ENCODE peak calls at places on chromosomes 11 and 22, in seven cellular contexts. Q, F, G, P, N, T and Z are unnamed samples.

GRCh38 chr11:117385471-117385870 is 57.8 kb downstream of the CEP164 start:
- DNase-seq in F (no peak), Q (no peak), T (no peak), P (no peak), G (no peak), N (no peak), Z (no peak)

GRCh38 chr22:49550766-49551362 is 276.8 kb downstream of the BRD1 start:
- DNase-seq in Q (no peak), F (no peak), N (no peak), G (no peak), T (no peak), P (no peak), Z (no peak)

GRCh38 chr11:128669491-128669890 is 24.4 kb upstream of the FLI1 start:
- DNase-seq in F (no peak), N (no peak), T (no peak), G (no peak), Q (no peak), P (peak), Z (peak)

GRCh38 chr22:22380098-22381030 is 128.2 kb downstream of the ZNF280B start:
- DNase-seq in F (no peak), G (no peak), Q (no peak), N (no peak), P (no peak), T (no peak), Z (no peak)

GRCh38 chr11:44744160-44744559 is 17.4 kb downstream of the TSPAN18 start:
- DNase-seq in T (no peak), Q (no peak), P (no peak), N (no peak), G (no peak), F (no peak), Z (no peak)

GRCh38 chr11:70616938-70617674 is 218.8 kb downstream of the CTTN start:
- DNase-seq in N (no peak), T (peak), Q (no peak), G (no peak), F (no peak), P (no peak), Z (no peak)

GRCh38 chr11:20093775-20094174 is 66.5 kb downstream of the DBX1 start:
- DNase-seq in Q (no peak), N (no peak), G (no peak), P (peak), F (no peak), T (no peak), Z (no peak)

GRCh38 chr11:110338684-110339083 is 42.3 kb upstream of the RDX start:
- DNase-seq in N (no peak), Q (no peak), T (no peak), F (no peak), G (no peak), P (no peak), Z (no peak)

GRCh38 chr11:65947133-65947532 is 1.9 kb downstream of the TSGA10IP start:
- DNase-seq in G (no peak), T (no peak), P (no peak), N (no peak), Q (no peak), F (no peak), Z (no peak)

GRCh38 chr22:28899199-28899853 is 16.0 kb downstream of the ZNRF3 start:
- DNase-seq in F (peak), N (no peak), T (no peak), G (no peak), Q (no peak), P (no peak), Z (peak)

GRCh38 chr22:26845016-26845728 is 187.8 kb downstream of the MIAT start:
- DNase-seq in Q (no peak), T (no peak), P (no peak), N (no peak), G (no peak), F (no peak), Z (peak)

GRCh38 chr11:112697371-112697770 is 263.8 kb upstream of the NCAM1 start:
- DNase-seq in N (no peak), G (no peak), P (no peak), Q (peak), T (no peak), F (no peak), Z (peak)

GRCh38 chr22:49091917-49092545 is 735.6 kb downstream of the BRD1 start:
- DNase-seq in F (no peak), P (no peak), Q (no peak), T (no peak), G (no peak), N (no peak), Z (no peak)

GRCh38 chr22:50139843-50140415 is 30.6 kb upstream of the PANX2 start:
- DNase-seq in Q (no peak), G (peak), F (no peak), P (no peak), T (no peak), N (no peak), Z (no peak)

GRCh38 chr11:27816200-27816599 is 115.9 kb upstream of the BDNF start:
- DNase-seq in F (no peak), P (no peak), Q (no peak), T (no peak), G (no peak), N (no peak), Z (no peak)

GRCh38 chr11:1706634-1707400 is 9.8 kb downstream of the KRTAP5-6 start:
- DNase-seq in G (no peak), T (peak), Q (peak), F (no peak), N (no peak), P (peak), Z (peak)

GRCh38 chr11:111445586-111445985 is 66.5 kb upstream of the POU2AF1 start:
- DNase-seq in N (no peak), P (peak), T (no peak), F (no peak), Q (no peak), G (no peak), Z (peak)

GRCh38 chr22:50473855-50474671 is 772 bp downstream of the SBF1 start:
- DNase-seq in P (peak), G (no peak), N (no peak), T (no peak), Q (peak), F (no peak), Z (peak)

GRCh38 chr22:20566420-20567260 is 59.2 kb downstream of the MED15 start:
- DNase-seq in P (peak), G (no peak), T (no peak), N (no peak), F (peak), Q (peak), Z (peak)

GRCh38 chr11:7703785-7704184 is 2.5 kb downstream of the OVCH2 start:
- DNase-seq in N (no peak), P (no peak), Q (no peak), F (no peak), G (no peak), T (no peak), Z (no peak)

GRCh38 chr22:36277482-36278291 is 24.8 kb downstream of the APOL1 start:
- DNase-seq in N (peak), P (peak), Q (peak), G (peak), T (peak), F (peak), Z (peak)

GRCh38 chr22:18029686-18030267 is 5.4 kb upstream of the MICAL3 start:
- DNase-seq in G (no peak), N (no peak), P (no peak), F (no peak), T (no peak), Q (no peak), Z (no peak)

GRCh38 chr22:47221840-47222615 is 459.6 kb downstream of the TBC1D22A start:
- DNase-seq in N (no peak), T (no peak), Q (no peak), G (no peak), F (no peak), P (no peak), Z (no peak)

GRCh38 chr11:77073328-77074001 is 6.7 kb downstream of the CAPN5 start:
- DNase-seq in P (peak), Q (peak), N (no peak), T (peak), F (no peak), G (no peak), Z (peak)

GRCh38 chr22:31646186-31647019 is 15.6 kb downstream of the PISD start:
- DNase-seq in T (peak), G (no peak), P (peak), F (no peak), Q (peak), N (no peak), Z (peak)